ENCODE peak calls at places on chromosomes 13 and 19, in eight cellular contexts. One of them, this sample, is unnamed. For H3K4me1, the result is how much of the 10 kb centered on the place peaks cover.

GRCh38 chr19:13026478-13026999 is 31.3 kb downstream of the NFIX start:
- DNase-seq in heart right ventricle: no peak
- DNase-seq in left lung: no peak
- DNase-seq in left ventricle myocardium inferior: no peak
- DNase-seq in A549: no peak
- DNase-seq in colonic mucosa: peak
- DNase-seq in ovary: no peak
- DNase-seq in ascending aorta: no peak
- DNase-seq in this sample: no peak

GRCh38 chr19:27858981-27859581 is 1353.9 kb downstream of the UQCRFS1 start:
- DNase-seq in heart right ventricle: no peak
- DNase-seq in left lung: no peak
- DNase-seq in left ventricle myocardium inferior: no peak
- DNase-seq in A549: no peak
- DNase-seq in colonic mucosa: no peak
- DNase-seq in ovary: no peak
- DNase-seq in ascending aorta: no peak
- DNase-seq in this sample: no peak

GRCh38 chr13:96388598-96388997 is 298.7 kb downstream of the HS6ST3 start:
- DNase-seq in heart right ventricle: no peak
- DNase-seq in left lung: no peak
- DNase-seq in left ventricle myocardium inferior: no peak
- DNase-seq in A549: no peak
- DNase-seq in colonic mucosa: no peak
- DNase-seq in ovary: no peak
- DNase-seq in ascending aorta: no peak
- DNase-seq in this sample: no peak

GRCh38 chr13:59452189-59452588 is 711.5 kb downstream of the DIAPH3 start:
- DNase-seq in heart right ventricle: no peak
- DNase-seq in left lung: peak
- DNase-seq in left ventricle myocardium inferior: no peak
- DNase-seq in A549: no peak
- DNase-seq in colonic mucosa: no peak
- DNase-seq in ovary: no peak
- DNase-seq in ascending aorta: no peak
- DNase-seq in this sample: no peak

GRCh38 chr13:66558511-66558910 is 671.6 kb downstream of the PCDH9 start:
- DNase-seq in heart right ventricle: no peak
- DNase-seq in left lung: no peak
- DNase-seq in left ventricle myocardium inferior: no peak
- DNase-seq in A549: no peak
- DNase-seq in colonic mucosa: no peak
- DNase-seq in ovary: no peak
- DNase-seq in ascending aorta: no peak
- DNase-seq in this sample: no peak

GRCh38 chr13:112851107-112852046 is 117.6 kb upstream of the MCF2L start:
- DNase-seq in heart right ventricle: no peak
- DNase-seq in left lung: no peak
- DNase-seq in left ventricle myocardium inferior: no peak
- DNase-seq in A549: no peak
- DNase-seq in colonic mucosa: no peak
- DNase-seq in ovary: no peak
- DNase-seq in ascending aorta: no peak
- DNase-seq in this sample: peak

GRCh38 chr13:90690458-90691063 is 656.9 kb upstream of the MIR17HG start:
- DNase-seq in heart right ventricle: no peak
- DNase-seq in left lung: no peak
- DNase-seq in left ventricle myocardium inferior: no peak
- DNase-seq in A549: no peak
- DNase-seq in colonic mucosa: no peak
- DNase-seq in ovary: no peak
- DNase-seq in ascending aorta: no peak
- DNase-seq in this sample: no peak

GRCh38 chr13:97295279-97296182 is 73.4 kb downstream of the MBNL2 start:
- DNase-seq in heart right ventricle: no peak
- DNase-seq in left lung: no peak
- DNase-seq in left ventricle myocardium inferior: no peak
- DNase-seq in A549: peak
- DNase-seq in colonic mucosa: no peak
- DNase-seq in ovary: no peak
- DNase-seq in ascending aorta: no peak
- DNase-seq in this sample: peak

GRCh38 chr19:18300930-18301717 is 19.7 kb upstream of the JUND start:
- DNase-seq in heart right ventricle: peak
- DNase-seq in left lung: peak
- DNase-seq in left ventricle myocardium inferior: peak
- DNase-seq in A549: no peak
- DNase-seq in colonic mucosa: peak
- DNase-seq in ovary: peak
- DNase-seq in ascending aorta: peak
- DNase-seq in this sample: no peak

GRCh38 chr13:74015137-74015536 is 119.1 kb downstream of the KLF12 start:
- DNase-seq in heart right ventricle: no peak
- DNase-seq in left lung: no peak
- DNase-seq in left ventricle myocardium inferior: no peak
- DNase-seq in A549: peak
- DNase-seq in colonic mucosa: no peak
- DNase-seq in ovary: no peak
- DNase-seq in ascending aorta: no peak
- DNase-seq in this sample: no peak

GRCh38 chr19:17108453-17108784 is 32.8 kb downstream of the MYO9B start:
- DNase-seq in heart right ventricle: no peak
- DNase-seq in left lung: no peak
- DNase-seq in left ventricle myocardium inferior: no peak
- DNase-seq in A549: no peak
- DNase-seq in colonic mucosa: no peak
- DNase-seq in ovary: no peak
- DNase-seq in ascending aorta: no peak
- DNase-seq in this sample: no peak

GRCh38 chr13:81395368-81395767 is 1054.4 kb upstream of the SPRY2 start:
- DNase-seq in heart right ventricle: no peak
- DNase-seq in left lung: no peak
- DNase-seq in left ventricle myocardium inferior: no peak
- DNase-seq in A549: no peak
- DNase-seq in colonic mucosa: peak
- DNase-seq in ovary: no peak
- DNase-seq in ascending aorta: no peak
- DNase-seq in this sample: peak

GRCh38 chr19:18415177-18415867 is 3.9 kb upstream of the SSBP4 start:
- DNase-seq in heart right ventricle: peak
- DNase-seq in left lung: peak
- DNase-seq in left ventricle myocardium inferior: peak
- DNase-seq in A549: no peak
- DNase-seq in colonic mucosa: peak
- DNase-seq in ovary: peak
- DNase-seq in ascending aorta: no peak
- DNase-seq in this sample: no peak

GRCh38 chr19:40717325-40717879 is 490 bp downstream of the ITPKC start:
- DNase-seq in heart right ventricle: no peak
- DNase-seq in left lung: no peak
- DNase-seq in left ventricle myocardium inferior: no peak
- DNase-seq in A549: no peak
- DNase-seq in colonic mucosa: peak
- DNase-seq in ovary: no peak
- DNase-seq in ascending aorta: no peak
- DNase-seq in this sample: no peak

GRCh38 chr13:113064534-113065405 is 40.8 kb upstream of the F7 start:
- DNase-seq in heart right ventricle: peak
- DNase-seq in left lung: peak
- DNase-seq in left ventricle myocardium inferior: no peak
- DNase-seq in A549: peak
- DNase-seq in colonic mucosa: no peak
- DNase-seq in ovary: no peak
- DNase-seq in ascending aorta: no peak
- DNase-seq in this sample: peak

GRCh38 chr13:109209526-109209925 is 576.9 kb downstream of the IRS2 start:
- DNase-seq in heart right ventricle: no peak
- DNase-seq in left lung: no peak
- DNase-seq in left ventricle myocardium inferior: no peak
- DNase-seq in A549: no peak
- DNase-seq in colonic mucosa: no peak
- DNase-seq in ovary: no peak
- DNase-seq in ascending aorta: no peak
- DNase-seq in this sample: no peak

DNA sequence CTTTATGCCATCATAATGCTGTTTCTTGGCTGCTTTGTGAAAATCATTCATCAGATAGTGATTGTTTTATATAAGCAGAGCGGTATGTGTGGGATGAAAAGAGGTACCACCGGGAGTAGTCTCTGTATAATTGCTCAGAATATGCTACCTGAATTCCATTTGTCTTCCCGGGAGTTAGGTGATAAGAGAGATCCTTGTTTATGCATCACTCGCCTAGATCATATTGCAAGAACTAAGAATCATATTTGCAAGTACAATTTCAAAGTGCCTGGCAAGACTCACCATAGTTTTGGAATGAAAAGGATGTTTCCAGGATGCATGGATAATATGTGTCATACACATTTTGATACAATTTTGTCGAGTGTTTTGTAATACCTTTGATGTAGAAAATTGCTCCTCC is 1305.9 kb upstream of the SLC10A2 start:
- DNase-seq in heart right ventricle: no peak
- DNase-seq in left lung: no peak
- DNase-seq in left ventricle myocardium inferior: no peak
- DNase-seq in A549: no peak
- DNase-seq in colonic mucosa: no peak
- DNase-seq in ovary: no peak
- DNase-seq in ascending aorta: no peak
- DNase-seq in this sample: no peak
- H3K4me1 ChIP-seq in heart right ventricle: under half
- H3K4me1 ChIP-seq in left lung: under half
- H3K4me1 ChIP-seq in left ventricle myocardium inferior: under half
- H3K4me1 ChIP-seq in A549: under half
- H3K4me1 ChIP-seq in colonic mucosa: under half
- H3K4me1 ChIP-seq in ovary: under half
- H3K4me1 ChIP-seq in ascending aorta: under half
- H3K4me1 ChIP-seq in this sample: under half

DNA sequence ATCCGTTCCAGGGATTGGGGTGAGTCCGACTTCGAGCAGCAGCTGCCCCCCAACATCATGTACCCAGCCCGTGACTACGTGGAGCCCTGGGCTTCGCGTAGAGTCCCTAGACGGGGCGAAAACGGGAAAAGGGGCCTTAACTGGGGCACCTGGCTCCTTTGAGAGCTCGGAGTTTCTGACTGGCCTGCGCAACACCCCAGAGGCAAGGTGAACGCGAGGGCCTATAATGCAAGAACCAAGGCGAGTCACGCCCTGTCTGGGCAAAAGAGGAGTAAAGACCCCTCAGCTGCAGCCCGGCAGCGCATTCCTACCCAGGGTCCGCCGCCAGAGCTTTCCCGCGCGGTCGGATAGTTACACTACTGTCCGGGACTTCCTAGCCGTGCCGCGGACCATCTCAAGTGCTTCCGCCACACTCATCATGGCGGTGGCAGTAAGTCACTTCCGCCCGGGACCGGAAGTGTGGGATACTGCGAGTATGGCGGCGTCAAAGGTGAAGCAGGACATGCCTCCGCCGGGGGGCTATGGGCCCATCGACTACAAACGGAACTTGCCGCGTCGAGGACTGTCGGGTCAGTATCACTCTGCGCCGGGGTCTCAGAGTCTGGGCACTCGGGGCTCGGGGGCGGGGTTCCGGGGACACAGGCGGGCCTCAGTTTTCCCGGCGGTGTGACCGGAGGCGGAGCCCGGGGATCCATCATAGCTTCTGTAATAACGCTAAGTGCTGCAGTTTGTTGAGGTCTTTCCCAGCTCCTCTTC is at the start of gene NDUFA13:
- DNase-seq in heart right ventricle: peak
- DNase-seq in left lung: peak
- DNase-seq in left ventricle myocardium inferior: peak
- DNase-seq in A549: peak
- DNase-seq in colonic mucosa: peak
- DNase-seq in ovary: peak
- DNase-seq in ascending aorta: peak
- DNase-seq in this sample: peak
- TF ChIP-seq CTCF in heart right ventricle: peak
- TF ChIP-seq CTCF in left lung: no peak
- TF ChIP-seq CTCF in left ventricle myocardium inferior: peak
- TF ChIP-seq CTCF in A549: no peak
- TF ChIP-seq CTCF in colonic mucosa: no peak
- TF ChIP-seq CTCF in ovary: peak
- TF ChIP-seq CTCF in ascending aorta: no peak
- TF ChIP-seq CTCF in this sample: no peak

DNA sequence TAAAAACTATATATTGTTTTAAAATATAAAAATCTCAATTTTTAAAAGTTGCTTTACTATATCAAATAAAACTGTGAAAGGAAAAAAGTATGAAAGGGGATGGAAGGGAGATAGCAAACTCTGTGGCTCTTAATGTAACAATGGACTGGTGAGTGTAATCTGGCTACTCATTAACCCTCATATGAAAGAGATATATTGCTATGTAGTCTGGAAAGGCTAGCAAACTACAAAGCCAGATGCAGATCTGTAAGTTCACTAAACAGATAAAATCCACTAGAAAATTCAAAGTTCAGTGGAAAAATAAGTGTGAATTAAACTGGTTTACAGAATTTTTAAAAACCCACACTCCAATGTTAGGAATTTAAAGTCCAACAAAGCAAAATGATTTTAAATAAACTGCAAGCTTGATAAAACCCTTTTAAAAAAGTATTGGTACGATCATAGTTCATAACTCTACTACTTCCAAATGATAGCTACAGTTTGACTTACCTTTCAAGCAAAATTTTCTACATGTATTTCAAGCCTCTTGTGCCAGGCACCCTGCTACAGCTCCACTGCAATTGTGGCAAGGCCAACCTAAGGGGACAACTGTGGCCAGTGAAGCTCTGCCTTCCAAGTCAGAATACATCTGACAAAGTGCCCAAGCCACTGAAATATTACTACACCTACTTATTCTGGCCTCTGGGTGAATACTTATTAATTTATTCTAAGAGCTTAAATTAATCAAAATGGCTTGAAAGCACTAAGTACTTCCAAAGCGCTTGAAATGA is 647 bp upstream of the ELF1 start:
- DNase-seq in heart right ventricle: no peak
- DNase-seq in left lung: no peak
- DNase-seq in left ventricle myocardium inferior: no peak
- DNase-seq in A549: no peak
- DNase-seq in colonic mucosa: no peak
- DNase-seq in ovary: no peak
- DNase-seq in ascending aorta: no peak
- DNase-seq in this sample: no peak
- H3K27ac ChIP-seq in heart right ventricle: peak
- H3K27ac ChIP-seq in left lung: peak
- H3K27ac ChIP-seq in left ventricle myocardium inferior: peak
- H3K27ac ChIP-seq in A549: peak
- H3K27ac ChIP-seq in colonic mucosa: peak
- H3K27ac ChIP-seq in ovary: peak
- H3K27ac ChIP-seq in ascending aorta: peak
- H3K27ac ChIP-seq in this sample: peak

DNA sequence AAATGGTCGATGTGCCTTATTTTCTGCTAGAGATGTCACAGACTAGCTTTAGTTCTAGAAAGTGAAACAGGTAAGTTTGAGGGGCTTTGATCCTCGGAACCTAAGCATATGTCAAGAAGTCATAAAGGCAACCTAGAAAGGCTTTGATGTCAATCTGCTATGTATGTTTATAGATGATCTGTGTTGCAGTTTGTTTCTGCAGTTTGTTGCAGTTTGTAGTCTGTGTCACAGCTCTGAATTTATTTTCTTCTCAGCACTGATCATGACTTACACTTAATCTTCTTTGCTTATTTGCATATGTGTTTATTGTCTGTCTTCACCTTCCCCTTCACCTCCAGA is 5.9 kb downstream of the LSM14A start:
- DNase-seq in heart right ventricle: no peak
- DNase-seq in left lung: no peak
- DNase-seq in left ventricle myocardium inferior: no peak
- DNase-seq in A549: no peak
- DNase-seq in colonic mucosa: no peak
- DNase-seq in ovary: no peak
- DNase-seq in ascending aorta: no peak
- DNase-seq in this sample: no peak
- H3K4me1 ChIP-seq in heart right ventricle: half or more
- H3K4me1 ChIP-seq in left lung: half or more
- H3K4me1 ChIP-seq in left ventricle myocardium inferior: half or more
- H3K4me1 ChIP-seq in A549: half or more
- H3K4me1 ChIP-seq in colonic mucosa: under half
- H3K4me1 ChIP-seq in ovary: under half
- H3K4me1 ChIP-seq in ascending aorta: under half
- H3K4me1 ChIP-seq in this sample: under half